ENCODE peak calls at places on chromosomes 6 and 20, in ten cellular contexts. L, E, F, A, J, X, Y, N, S and U are unnamed samples.

GRCh38 chr20:5665417-5665816 is 84.8 kb upstream of the SHLD1 start:
- DNase-seq in L (no peak), E (no peak), F (no peak), A (no peak), J (no peak), X (no peak), Y (no peak), N (no peak), S (no peak), U (no peak)

GRCh38 chr6:89369009-89369408 is 16.5 kb upstream of the UBE2J1 start:
- DNase-seq in L (peak), E (no peak), F (peak), A (no peak), J (peak), X (peak), Y (no peak), N (no peak), S (no peak), U (no peak)

GRCh38 chr6:52577778-52578473 is 1.1 kb upstream of the TRAM2 start:
- DNase-seq in L (no peak), E (no peak), F (no peak), A (no peak), J (no peak), X (no peak), Y (no peak), N (no peak), S (no peak), U (no peak)

GRCh38 chr6:170093658-170094596 is 197.0 kb downstream of the DLL1 start:
- DNase-seq in L (no peak), E (no peak), F (peak), A (no peak), J (no peak), X (no peak), Y (no peak), N (no peak), S (no peak), U (no peak)

GRCh38 chr6:155154158-155154830 is 109.5 kb upstream of the CLDN20 start:
- DNase-seq in L (peak), E (peak), F (no peak), A (no peak), J (no peak), X (peak), Y (peak), N (no peak), S (no peak), U (no peak)

GRCh38 chr20:7742479-7742878 is 197.8 kb downstream of the HAO1 start:
- DNase-seq in L (peak), E (no peak), F (peak), A (no peak), J (no peak), X (peak), Y (no peak), N (no peak), S (no peak), U (no peak)

GRCh38 chr6:130207979-130208649 is 14.6 kb downstream of the SAMD3 start:
- DNase-seq in L (no peak), E (no peak), F (no peak), A (no peak), J (no peak), X (no peak), Y (no peak), N (no peak), S (no peak), U (no peak)

GRCh38 chr20:5069141-5069806 is 50.5 kb downstream of the PCNA start:
- DNase-seq in L (no peak), E (no peak), F (no peak), A (no peak), J (no peak), X (no peak), Y (peak), N (no peak), S (no peak), U (no peak)

GRCh38 chr6:169112483-169113320 is 140.9 kb downstream of the THBS2 start:
- DNase-seq in L (no peak), E (no peak), F (no peak), A (no peak), J (no peak), X (no peak), Y (no peak), N (no peak), S (no peak), U (no peak)

GRCh38 chr6:90758741-90759140 is 171.9 kb upstream of the MAP3K7 start:
- DNase-seq in L (no peak), E (no peak), F (no peak), A (no peak), J (no peak), X (no peak), Y (no peak), N (no peak), S (no peak), U (no peak)

GRCh38 chr6:121437861-121438651 is 2.6 kb downstream of the GJA1 start:
- DNase-seq in L (peak), E (no peak), F (peak), A (no peak), J (peak), X (no peak), Y (no peak), N (no peak), S (no peak), U (no peak)

GRCh38 chr20:49610701-49611538 is 43.0 kb upstream of the PTGIS start:
- DNase-seq in L (peak), E (peak), F (peak), A (peak), J (peak), X (peak), Y (peak), N (peak), S (peak), U (peak)

GRCh38 chr6:108895591-108895990 is 47.4 kb downstream of the ARMC2 start:
- DNase-seq in L (peak), E (peak), F (no peak), A (no peak), J (no peak), X (no peak), Y (no peak), N (no peak), S (no peak), U (no peak)

GRCh38 chr20:7790189-7790588 is 150.1 kb downstream of the HAO1 start:
- DNase-seq in L (peak), E (no peak), F (no peak), A (no peak), J (no peak), X (peak), Y (no peak), N (no peak), S (no peak), U (no peak)

GRCh38 chr20:43752561-43753301 is 25.9 kb upstream of the GTSF1L start:
- DNase-seq in L (peak), E (peak), F (no peak), A (no peak), J (peak), X (peak), Y (peak), N (no peak), S (no peak), U (no peak)

GRCh38 chr20:48791014-48791413 is 36.8 kb downstream of the PREX1 start:
- DNase-seq in L (no peak), E (no peak), F (peak), A (no peak), J (no peak), X (no peak), Y (no peak), N (no peak), S (no peak), U (no peak)

GRCh38 chr6:140988780-140989179 is 1143.9 kb upstream of the GJE1 start:
- DNase-seq in L (no peak), E (no peak), F (no peak), A (no peak), J (no peak), X (no peak), Y (no peak), N (no peak), S (no peak), U (no peak)

GRCh38 chr6:154261688-154262397 is 94.8 kb downstream of the IPCEF1 start:
- DNase-seq in L (no peak), E (no peak), F (no peak), A (no peak), J (no peak), X (no peak), Y (no peak), N (no peak), S (no peak), U (no peak)

GRCh38 chr20:43530321-43531090 is 23.0 kb downstream of the L3MBTL1 start:
- DNase-seq in L (no peak), E (no peak), F (no peak), A (no peak), J (no peak), X (no peak), Y (no peak), N (no peak), S (no peak), U (no peak)

GRCh38 chr6:12436683-12437082 is 146.5 kb downstream of the EDN1 start:
- DNase-seq in L (no peak), E (no peak), F (no peak), A (no peak), J (no peak), X (no peak), Y (no peak), N (no peak), S (no peak), U (no peak)

GRCh38 chr20:63698739-63699465 is 2.5 kb downstream of the TNFRSF6B start:
- DNase-seq in L (peak), E (no peak), F (peak), A (no peak), J (no peak), X (peak), Y (no peak), N (no peak), S (peak), U (no peak)

GRCh38 chr20:62818592-62819493 is 2.0 kb downstream of the COL9A3 start:
- DNase-seq in L (peak), E (no peak), F (peak), A (peak), J (peak), X (peak), Y (no peak), N (no peak), S (no peak), U (no peak)

GRCh38 chr6:139250296-139251274 is 41.2 kb downstream of the TXLNB start:
- DNase-seq in L (peak), E (peak), F (peak), A (peak), J (peak), X (peak), Y (peak), N (no peak), S (peak), U (no peak)

GRCh38 chr6:143581835-143582480 is 70.4 kb upstream of the FUCA2 start:
- DNase-seq in L (peak), E (no peak), F (no peak), A (no peak), J (no peak), X (no peak), Y (no peak), N (no peak), S (no peak), U (no peak)

GRCh38 chr20:7094438-7094997 is 327.0 kb downstream of the BMP2 start:
- DNase-seq in L (peak), E (no peak), F (peak), A (peak), J (no peak), X (no peak), Y (no peak), N (no peak), S (no peak), U (no peak)

GRCh38 chr6:336159-337114 is 44.1 kb downstream of the DUSP22 start:
- DNase-seq in L (no peak), E (peak), F (no peak), A (no peak), J (no peak), X (no peak), Y (no peak), N (no peak), S (no peak), U (no peak)

GRCh38 chr6:85136310-85136709 is 313.6 kb upstream of the NT5E start:
- DNase-seq in L (no peak), E (no peak), F (no peak), A (no peak), J (no peak), X (no peak), Y (no peak), N (no peak), S (no peak), U (no peak)

GRCh38 chr6:31922942-31923341 is 4.6 kb upstream of the C2 start:
- DNase-seq in L (no peak), E (peak), F (no peak), A (no peak), J (no peak), X (no peak), Y (no peak), N (no peak), S (no peak), U (no peak)

GRCh38 chr6:1325471-1326309 is 13.8 kb downstream of the FOXQ1 start:
- DNase-seq in L (peak), E (no peak), F (peak), A (no peak), J (no peak), X (peak), Y (no peak), N (no peak), S (no peak), U (no peak)

GRCh38 chr6:12543953-12544352 is 172.6 kb upstream of the PHACTR1 start:
- DNase-seq in L (no peak), E (no peak), F (peak), A (no peak), J (no peak), X (no peak), Y (no peak), N (no peak), S (no peak), U (no peak)